ENCODE peak calls at places on chromosomes 13 and 19, in four cellular contexts. S is astrocyte of the spinal cord, A is foreskin fibroblast, L is NB4. V is an unnamed sample.

GRCh38 chr19:48405850-48406249 is 12.4 kb downstream of the GRIN2D start:
- DNase-seq in A (no peak), L (peak; percentile 64), S (no peak), V (no peak)

GRCh38 chr19:38216785-38217746 is 7.0 kb downstream of the DPF1 start:
- DNase-seq in L (no peak), S (no peak), A (no peak), V (no peak)

GRCh38 chr13:79070343-79070974 is 335.6 kb downstream of the RBM26 start:
- DNase-seq in L (peak; percentile 36), A (no peak), S (no peak), V (no peak)

GRCh38 chr13:107365466-107366215 is 797.7 kb upstream of the ARGLU1 start:
- DNase-seq in S (peak; percentile 39), A (no peak), L (no peak), V (no peak)

GRCh38 chr19:42440357-42441046 is 2.2 kb downstream of the CXCL17 start:
- DNase-seq in L (peak; percentile 65), S (peak; percentile 50), A (peak; percentile 52), V (peak; percentile 20)

GRCh38 chr13:59447846-59448620 is 715.7 kb downstream of the DIAPH3 start:
- DNase-seq in S (peak; percentile 79), A (no peak), L (no peak), V (peak; percentile 69)

GRCh38 chr19:57465680-57466381 is 8.9 kb upstream of the VN1R1 start:
- DNase-seq in A (peak; percentile 10), L (peak; percentile 62), S (no peak), V (no peak)

GRCh38 chr13:86585826-86586225 is 786.6 kb upstream of the SLITRK6 start:
- DNase-seq in A (peak; percentile 17), L (no peak), S (peak; percentile 82), V (peak; percentile 78)

GRCh38 chr19:13014101-13014920 is 19.0 kb downstream of the NFIX start:
- DNase-seq in S (no peak), A (no peak), L (peak; percentile 69), V (no peak)

GRCh38 chr19:18340237-18340989 is at the start of gene PGPEP1:
- DNase-seq in L (peak; percentile 71), A (peak; percentile 50), S (peak; percentile 37), V (no peak)

GRCh38 chr13:99421271-99421670 is 80.0 kb upstream of the TM9SF2 start:
- DNase-seq in A (no peak), L (no peak), S (no peak), V (no peak)

GRCh38 chr19:17555929-17556813 is 722 bp downstream of the COLGALT1 start:
- DNase-seq in L (peak; percentile 90), S (peak; percentile 47), A (peak; percentile 79), V (no peak)

GRCh38 chr19:47253970-47254369 is 2.4 kb upstream of the CCDC9 start:
- DNase-seq in A (no peak), L (no peak), S (no peak), V (no peak)

GRCh38 chr19:6800991-6801396 is 28.5 kb downstream of the VAV1 start:
- DNase-seq in L (no peak), S (peak; percentile 54), A (peak; percentile 2), V (peak; percentile 2)

GRCh38 chr13:64446372-64446771 is 2783.8 kb downstream of the PCDH9 start:
- DNase-seq in L (peak; percentile 2), A (no peak), S (no peak), V (no peak)

GRCh38 chr13:35720290-35720689 is 243.8 kb upstream of the MAB21L1 start:
- DNase-seq in L (no peak), S (no peak), A (no peak), V (no peak)

GRCh38 chr13:105982219-105982618 is 553.2 kb downstream of the EFNB2 start:
- DNase-seq in S (no peak), L (peak; percentile 15), A (no peak), V (no peak)

GRCh38 chr13:109782066-109782822 is 4.1 kb downstream of the IRS2 start:
- DNase-seq in A (no peak), L (peak; percentile 80), S (no peak), V (no peak)

GRCh38 chr13:81395368-81395767 is 1054.4 kb upstream of the SPRY2 start:
- DNase-seq in A (no peak), S (no peak), L (no peak), V (no peak)

GRCh38 chr13:71979616-71980015 is 112.6 kb upstream of the DACH1 start:
- DNase-seq in A (no peak), S (peak; percentile 5), L (peak; percentile 42), V (no peak)

GRCh38 chr19:38932425-38933179 is 1.9 kb downstream of the MRPS12 start:
- DNase-seq in A (no peak), L (peak; percentile 45), S (peak; percentile 32), V (no peak)

GRCh38 chr13:82480415-82480814 is 1401.9 kb downstream of the SLITRK1 start:
- DNase-seq in L (peak; percentile 10), S (no peak), A (no peak), V (no peak)

GRCh38 chr19:17716309-17716929 is 2.9 kb upstream of the MAP1S start:
- DNase-seq in S (no peak), L (peak; percentile 23), A (no peak), V (no peak)

GRCh38 chr19:752652-753517 is 2.0 kb downstream of the MISP start:
- DNase-seq in L (peak; percentile 51), A (peak; percentile 86), S (peak; percentile 91), V (peak; percentile 60)

GRCh38 chr13:97353927-97354326 is 80.0 kb upstream of the RAP2A start:
- DNase-seq in A (peak; percentile 39), L (no peak), S (peak; percentile 40), V (no peak)

GRCh38 chr13:35789335-35790166 is 313.1 kb upstream of the MAB21L1 start:
- DNase-seq in S (peak; percentile 64), L (peak; percentile 51), A (no peak), V (no peak)

GRCh38 chr13:28324181-28324789 is 170.6 kb downstream of the FLT1 start:
- DNase-seq in L (peak; percentile 82), A (peak; percentile 69), S (peak; percentile 68), V (no peak)

GRCh38 chr13:95301135-95301946 is at the start of gene ABCC4:
- DNase-seq in L (peak; percentile 79), S (peak; percentile 68), A (peak; percentile 83), V (no peak)
- TF ChIP-seq CTCF in L (no peak), S (no peak), A (no peak), V (no peak)

GRCh38 chr19:4432918-4433506 is 24.6 kb downstream of the UBXN6 start:
- DNase-seq in S (no peak), L (no peak), A (no peak), V (no peak)

GRCh38 chr19:4431808-4432674 is 25.6 kb downstream of the UBXN6 start:
- DNase-seq in A (no peak), S (no peak), L (peak; percentile 69), V (no peak)

GRCh38 chr19:4428326-4428975 is 26.0 kb downstream of the CHAF1A start:
- DNase-seq in S (no peak), A (no peak), L (no peak), V (no peak)

GRCh38 chr19:4429266-4430200 is 27.1 kb downstream of the CHAF1A start:
- DNase-seq in A (no peak), L (no peak), S (no peak), V (no peak)

GRCh38 chr19:4430760-4431159 is 26.8 kb downstream of the UBXN6 start:
- DNase-seq in A (no peak), L (peak; percentile 83), S (no peak), V (no peak)
- TF ChIP-seq CTCF in A (no peak), L (no peak), S (no peak), V (no peak)

GRCh38 chr19:51511353-51511752 is 9.8 kb upstream of the SIGLEC12 start:
- DNase-seq in L (peak; percentile 50), A (no peak), S (no peak), V (no peak)
- TF ChIP-seq CTCF in L (peak; percentile 70), A (peak; percentile 3), S (no peak), V (peak; percentile 7)

GRCh38 chr19:30373593-30373992 is 1.4 kb downstream of the ZNF536 start:
- DNase-seq in L (no peak), A (no peak), S (no peak), V (no peak)
- TF ChIP-seq CTCF in L (no peak), A (no peak), S (no peak), V (no peak)